ENCODE peak calls at places on chromosomes 13 and 19, in four cellular contexts. Y, M, V and S are unnamed samples. For H3K4me1, the result is how much of the 10 kb centered on the place peaks cover.

GRCh38 chr13:90690458-90691063 is 656.9 kb upstream of the MIR17HG start:
- DNase-seq in Y (peak), M (no peak), V (peak), S (peak)

GRCh38 chr13:98311200-98311548 is 134.1 kb upstream of the RNF113B start:
- DNase-seq in Y (no peak), M (no peak), V (no peak), S (no peak)

GRCh38 chr13:96822900-96823299 is 171.4 kb downstream of the OXGR1 start:
- DNase-seq in Y (no peak), M (no peak), V (no peak), S (peak)

GRCh38 chr13:113113846-113114271 is 8.3 kb downstream of the F7 start:
- DNase-seq in Y (no peak), M (no peak), V (no peak), S (no peak)

GRCh38 chr19:6271721-6272410 is 7.9 kb downstream of the MLLT1 start:
- DNase-seq in Y (peak), M (no peak), V (peak), S (peak)

GRCh38 chr19:17829855-17830566 is 8.7 kb upstream of the INSL3 start:
- DNase-seq in Y (peak), M (peak), V (peak), S (peak)

GRCh38 chr19:34120846-34121639 is 51.3 kb upstream of the LSM14A start:
- DNase-seq in Y (peak), M (no peak), V (peak), S (peak)

GRCh38 chr13:99558570-99559180 is 57.4 kb downstream of the TM9SF2 start:
- DNase-seq in Y (peak), M (no peak), V (peak), S (peak)

GRCh38 chr13:22740264-22740663 is 440.5 kb upstream of the SGCG start:
- DNase-seq in Y (no peak), M (peak), V (no peak), S (no peak)

GRCh38 chr13:30097695-30098094 is 209.7 kb downstream of the KATNAL1 start:
- DNase-seq in Y (no peak), M (no peak), V (no peak), S (no peak)

GRCh38 chr19:2540646-2541454 is 64.9 kb downstream of the GADD45B start:
- DNase-seq in Y (peak), M (peak), V (peak), S (peak)

GRCh38 chr13:37068962-37069361 is 9.5 kb upstream of the SUPT20H start:
- DNase-seq in Y (no peak), M (no peak), V (peak), S (peak)

GRCh38 chr13:44396963-44397580 is 23.4 kb downstream of the SERP2 start:
- DNase-seq in Y (peak), M (peak), V (peak), S (peak)

GRCh38 chr13:23657056-23657455 is 86.8 kb downstream of the TNFRSF19 start:
- DNase-seq in Y (peak), M (no peak), V (no peak), S (no peak)

GRCh38 chr19:4379383-4380253 is 20.7 kb downstream of the SH3GL1 start:
- DNase-seq in Y (peak), M (no peak), V (peak), S (no peak)

GRCh38 chr19:4164262-4164661 is 10.8 kb downstream of the CREB3L3 start:
- DNase-seq in Y (no peak), M (no peak), V (no peak), S (no peak)

GRCh38 chr19:43532571-43532961 is 422 bp upstream of the ZNF575 start:
- DNase-seq in Y (no peak), M (no peak), V (no peak), S (no peak)

GRCh38 chr13:66558511-66558910 is 671.6 kb downstream of the PCDH9 start:
- DNase-seq in Y (peak), M (no peak), V (peak), S (peak)

GRCh38 chr13:33692531-33692930 is 125.4 kb upstream of the RFC3 start:
- DNase-seq in Y (no peak), M (no peak), V (no peak), S (no peak)

GRCh38 chr13:30762643-30763042 is 27.3 kb downstream of the ALOX5AP start:
- DNase-seq in Y (no peak), M (no peak), V (peak), S (no peak)

GRCh38 chr19:19110410-19111137 is 27.7 kb downstream of the TMEM161A start:
- DNase-seq in Y (no peak), M (no peak), V (no peak), S (no peak)

DNA sequence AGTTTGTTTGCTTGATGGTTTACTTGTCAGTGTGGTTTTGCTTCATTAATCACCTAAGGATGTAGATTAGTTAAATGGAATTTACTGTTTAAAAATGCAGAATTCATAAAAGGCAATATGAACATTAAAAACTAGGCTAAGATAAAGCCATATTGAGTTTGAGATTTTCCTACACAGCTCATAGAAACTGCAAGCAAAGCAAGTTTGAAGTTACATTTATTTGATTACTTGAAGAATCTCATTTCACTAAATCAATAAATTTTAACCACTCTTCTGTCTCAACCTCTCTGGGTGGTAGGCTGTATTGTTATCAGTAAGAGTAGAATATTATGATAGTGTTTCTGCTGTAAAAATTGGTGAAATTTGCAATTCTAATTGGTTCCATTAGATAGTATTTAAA is 1180.7 kb upstream of the SLC10A2 start:
- DNase-seq in Y (no peak), M (no peak), V (no peak), S (no peak)
- H3K4me3 ChIP-seq in Y (no peak), M (no peak), V (no peak), S (no peak)

DNA sequence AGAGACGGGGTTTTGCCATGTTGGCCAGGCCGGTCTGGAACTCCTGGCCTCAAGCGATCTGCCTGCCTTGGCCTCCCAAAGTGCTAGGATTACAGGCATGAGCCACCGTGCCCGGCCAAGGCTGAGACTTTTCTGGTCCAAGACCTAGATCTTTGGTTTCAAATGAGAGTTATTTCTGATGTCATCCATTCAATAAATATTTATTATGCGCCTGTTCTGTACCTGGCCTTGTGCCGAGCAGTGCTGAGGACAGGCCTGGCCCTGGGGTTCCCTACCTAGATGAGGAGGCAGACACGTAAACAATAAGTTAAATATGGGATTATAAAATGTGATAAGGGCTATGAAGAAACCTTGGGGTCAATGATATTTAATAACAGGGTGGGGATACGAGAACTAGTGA is 4.5 kb downstream of the RELB start:
- DNase-seq in Y (no peak), M (no peak), V (no peak), S (no peak)
- H3K9ac ChIP-seq in Y (no peak), M (no peak), V (no peak), S (no peak)

GRCh38 chr19:8020681-8021080 is 15.2 kb upstream of the ELAVL1 start:
- DNase-seq in Y (no peak), M (no peak), V (no peak), S (no peak)
- H3K4me1 ChIP-seq in Y (under half), M (under half), V (under half), S (under half)

DNA sequence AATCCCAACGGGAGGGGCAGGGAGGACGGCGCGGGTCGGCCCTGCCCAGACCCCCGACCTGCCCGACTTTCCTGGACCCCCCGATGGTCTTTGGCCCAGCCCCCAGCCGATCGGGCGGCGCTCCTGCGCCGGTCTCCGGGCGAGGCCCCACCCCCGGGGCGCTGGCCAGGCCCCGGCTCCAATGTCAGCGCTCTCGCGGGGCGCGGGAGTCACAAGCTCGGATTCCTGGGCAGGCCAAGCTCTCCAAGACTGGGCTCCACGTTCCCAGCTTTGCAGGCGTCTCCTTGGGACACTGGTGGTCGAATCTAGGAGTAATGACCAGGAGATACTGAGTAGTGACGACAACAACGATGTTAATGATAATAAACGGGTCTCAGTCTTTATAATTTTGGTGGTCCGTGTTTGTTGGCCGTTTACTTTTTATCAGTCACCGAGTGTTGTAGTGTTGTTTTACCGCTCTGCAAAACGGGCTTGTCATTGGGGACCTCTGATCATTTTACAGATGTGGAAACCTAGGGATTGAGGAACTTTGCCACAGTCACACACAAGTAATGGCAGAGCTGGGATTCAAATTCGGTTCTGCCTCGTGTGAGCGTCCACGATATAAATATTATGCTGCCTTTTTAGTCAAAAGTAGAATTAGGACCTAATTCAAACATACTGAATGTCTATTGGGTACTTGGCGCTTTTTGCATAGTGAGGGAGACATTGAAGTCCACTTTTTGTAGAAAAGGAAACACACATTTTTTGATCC is 607 bp downstream of the RAD23A start:
- DNase-seq in Y (peak), M (peak), V (peak), S (peak)
- H3K4me3 ChIP-seq in Y (peak), M (peak), V (peak), S (peak)